ENCODE peak calls at places on chromosomes 2 and 18, in nine cellular contexts. Z, J, N, C, X, S, H, T and Q are unnamed samples. For H3K27me3, the result is how much of the 10 kb centered on the place peaks cover.

GRCh38 chr2:235007664-235008457 is 56.0 kb downstream of the SH3BP4 start:
- DNase-seq in C (no peak), T (no peak), H (no peak), J (no peak), S (no peak), X (no peak), Z (no peak), N (no peak), Q (no peak)

GRCh38 chr2:111662771-111663470 is 221.1 kb downstream of the ANAPC1 start:
- DNase-seq in T (no peak), Z (no peak), J (no peak), S (peak), C (no peak), N (no peak), X (no peak), H (peak), Q (no peak)

GRCh38 chr18:63567276-63567675 is 19.9 kb upstream of the SERPINB13 start:
- DNase-seq in X (no peak), J (no peak), T (no peak), N (no peak), H (no peak), Z (no peak), S (no peak), C (no peak), Q (no peak)

GRCh38 chr18:7273301-7273911 is 42.5 kb downstream of the LRRC30 start:
- DNase-seq in X (no peak), N (peak), J (peak), T (peak), S (peak), Z (peak), C (no peak), H (peak), Q (no peak)

GRCh38 chr2:172774302-172774701 is 38.7 kb downstream of the RAPGEF4 start:
- DNase-seq in X (no peak), J (no peak), C (no peak), H (no peak), Z (no peak), T (no peak), S (no peak), N (no peak), Q (no peak)

GRCh38 chr2:188340257-188340656 is 48.6 kb downstream of the GULP1 start:
- DNase-seq in N (no peak), J (no peak), H (no peak), S (no peak), Z (no peak), C (no peak), T (no peak), X (no peak), Q (no peak)

GRCh38 chr18:34600118-34600517 is 110.0 kb upstream of the DTNA start:
- DNase-seq in T (no peak), Z (no peak), J (no peak), S (no peak), H (no peak), N (no peak), X (no peak), C (no peak), Q (no peak)

GRCh38 chr2:41199320-41199719 is 747.4 kb upstream of the SLC8A1 start:
- DNase-seq in T (no peak), J (no peak), S (no peak), N (no peak), H (no peak), Z (no peak), X (no peak), C (no peak), Q (no peak)

GRCh38 chr2:218284106-218284811 is 8.0 kb downstream of the TMBIM1 start:
- DNase-seq in S (no peak), H (peak), T (peak), N (peak), C (no peak), J (peak), Z (no peak), X (peak), Q (no peak)

GRCh38 chr2:30115141-30115980 is 31.4 kb upstream of the YPEL5 start:
- DNase-seq in H (peak), T (peak), S (peak), X (peak), N (peak), Z (no peak), C (no peak), J (peak), Q (peak)

GRCh38 chr2:97730245-97730644 is 16.9 kb downstream of the ZAP70 start:
- DNase-seq in S (no peak), N (no peak), H (peak), C (no peak), X (no peak), Z (peak), J (no peak), T (no peak), Q (no peak)

GRCh38 chr2:16507655-16508054 is 158.0 kb downstream of the CYRIA start:
- DNase-seq in N (no peak), C (no peak), S (no peak), Z (no peak), X (no peak), J (no peak), T (no peak), H (no peak), Q (no peak)

GRCh38 chr18:35386600-35387366 is 9.6 kb upstream of the ZNF396 start:
- DNase-seq in C (peak), X (peak), H (peak), N (peak), T (peak), Z (no peak), J (peak), S (peak), Q (peak)

GRCh38 chr2:116317111-116317510 is 1497.4 kb upstream of the DDX18 start:
- DNase-seq in H (no peak), Z (no peak), S (no peak), C (no peak), X (no peak), J (no peak), T (no peak), N (no peak), Q (no peak)

GRCh38 chr18:32469190-32469611 is 1.5 kb downstream of the GAREM1 start:
- DNase-seq in J (peak), C (no peak), T (peak), X (peak), Z (no peak), N (peak), S (peak), H (peak), Q (no peak)

GRCh38 chr18:8526316-8526715 is 82.9 kb upstream of the RAB12 start:
- DNase-seq in J (no peak), Z (no peak), N (no peak), H (no peak), S (no peak), X (no peak), C (no peak), T (no peak), Q (no peak)

GRCh38 chr2:215410932-215411285 is 25.0 kb downstream of the FN1 start:
- DNase-seq in X (no peak), H (peak), C (no peak), J (no peak), Z (no peak), N (no peak), T (no peak), S (no peak), Q (no peak)

GRCh38 chr2:14632133-14632936 is at the start of gene LRATD1:
- DNase-seq in S (peak), X (no peak), C (no peak), T (peak), N (peak), Z (peak), H (peak), J (peak), Q (peak)

GRCh38 chr2:32841931-32842898 is 104.5 kb upstream of the LTBP1 start:
- DNase-seq in C (no peak), S (no peak), J (no peak), T (no peak), X (no peak), N (no peak), H (no peak), Z (no peak), Q (no peak)

GRCh38 chr2:1649103-1649870 is 95.0 kb downstream of the PXDN start:
- DNase-seq in Z (peak), C (no peak), S (no peak), X (no peak), T (no peak), J (no peak), H (no peak), N (no peak), Q (no peak)

GRCh38 chr2:39164089-39164488 is 43.2 kb upstream of the SOS1 start:
- DNase-seq in C (no peak), X (no peak), H (no peak), T (no peak), N (no peak), Z (no peak), J (no peak), S (no peak), Q (no peak)

GRCh38 chr2:186561467-186562208 is 28.2 kb upstream of the ITGAV start:
- DNase-seq in N (no peak), T (no peak), H (no peak), X (no peak), S (no peak), Z (no peak), C (no peak), J (no peak), Q (no peak)

GRCh38 chr2:136242687-136243277 is 124.8 kb upstream of the CXCR4 start:
- DNase-seq in T (no peak), H (peak), S (no peak), N (no peak), Z (no peak), J (no peak), C (no peak), X (peak), Q (no peak)

GRCh38 chr2:231877533-231878456 is 48.4 kb downstream of the NPPC start:
- DNase-seq in T (no peak), X (no peak), C (no peak), N (no peak), Z (no peak), J (no peak), S (no peak), H (peak), Q (no peak)

GRCh38 chr18:3058328-3059191 is 45.6 kb upstream of the LPIN2 start:
- DNase-seq in C (no peak), T (no peak), X (no peak), Z (no peak), N (no peak), H (no peak), S (no peak), J (no peak), Q (no peak)

GRCh38 chr18:59276047-59276446 is 2.8 kb upstream of the RAX start:
- DNase-seq in N (no peak), X (no peak), C (no peak), H (no peak), J (no peak), S (no peak), T (no peak), Z (no peak), Q (no peak)

GRCh38 chr2:149903626-149904025 is 316.1 kb upstream of the MMADHC start:
- DNase-seq in Z (no peak), S (no peak), C (no peak), N (no peak), X (no peak), H (no peak), T (no peak), J (no peak), Q (no peak)

GRCh38 chr2:241547781-241548450 is 10.6 kb upstream of the BOK start:
- DNase-seq in T (no peak), Z (no peak), H (no peak), S (no peak), J (no peak), N (no peak), X (no peak), C (no peak), Q (no peak)

GRCh38 chr18:55502346-55502710 is 85.7 kb downstream of the TCF4 start:
- DNase-seq in H (no peak), J (no peak), X (no peak), N (no peak), C (no peak), T (no peak), S (no peak), Z (no peak), Q (no peak)

GRCh38 chr2:47904903-47905453 is 1.3 kb downstream of the FBXO11 start:
- DNase-seq in X (peak), Z (no peak), C (peak), T (peak), S (peak), H (no peak), J (peak), N (peak), Q (peak)

GRCh38 chr2:193409951-193410350 is 1215.2 kb upstream of the TMEFF2 start:
- DNase-seq in C (no peak), T (no peak), J (no peak), X (no peak), N (no peak), S (no peak), H (no peak), Z (no peak), Q (no peak)

GRCh38 chr2:28665041-28665704 is 86.5 kb upstream of the PPP1CB start:
- DNase-seq in X (no peak), C (no peak), T (peak), N (peak), J (peak), S (peak), Z (no peak), H (peak), Q (no peak)

GRCh38 chr2:44928660-44929471 is 12.6 kb upstream of the SIX3 start:
- DNase-seq in C (no peak), S (no peak), H (no peak), X (no peak), Z (no peak), J (no peak), T (no peak), N (no peak), Q (no peak)

GRCh38 chr18:67007999-67008398 is 404.1 kb upstream of the CDH19 start:
- DNase-seq in C (no peak), Z (no peak), J (no peak), T (no peak), S (no peak), H (no peak), X (no peak), N (no peak), Q (no peak)

GRCh38 chr2:205511221-205511620 is 171.1 kb upstream of the NRP2 start:
- DNase-seq in S (no peak), Z (no peak), T (no peak), N (no peak), H (no peak), C (no peak), X (no peak), J (no peak), Q (no peak)

GRCh38 chr2:170454471-170455372 is 260.4 kb upstream of the SP5 start:
- DNase-seq in X (no peak), H (no peak), N (no peak), J (no peak), S (peak), C (no peak), Z (no peak), T (no peak), Q (no peak)

GRCh38 chr2:170446078-170446477 is 268.1 kb downstream of the MYO3B start:
- DNase-seq in C (no peak), X (no peak), N (no peak), S (no peak), T (no peak), H (no peak), Z (no peak), J (no peak), Q (peak)

GRCh38 chr2:170449034-170449433 is 266.1 kb upstream of the SP5 start:
- DNase-seq in N (no peak), Z (no peak), S (no peak), J (no peak), X (no peak), H (no peak), T (no peak), C (no peak), Q (peak)
- H3K4me3 ChIP-seq in N (no peak), Z (no peak), S (no peak), J (no peak), X (no peak), H (no peak), T (no peak), C (no peak), Q (no peak)

DNA sequence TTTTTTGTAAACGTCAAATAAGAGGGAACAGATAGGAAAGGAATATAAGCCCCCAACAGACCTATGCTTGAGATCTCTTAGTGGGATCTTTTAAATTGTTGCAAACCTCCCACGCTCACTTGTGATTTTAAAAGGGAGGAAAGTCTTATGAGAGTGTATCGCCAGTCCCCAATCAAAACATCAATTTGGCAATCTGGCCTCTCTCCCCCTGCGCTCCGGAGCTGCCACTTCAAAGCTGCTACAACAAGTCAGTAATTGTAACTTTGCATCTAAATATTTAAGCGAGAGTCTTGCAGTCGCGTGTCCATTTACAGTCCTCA is 8.5 kb downstream of the PAX3 start:
- DNase-seq in H (no peak), N (no peak), Z (no peak), S (no peak), X (no peak), J (no peak), C (no peak), T (no peak), Q (no peak)
- H3K27me3 ChIP-seq in H (half or more), N (half or more), Z (half or more), S (half or more), X (under half), J (half or more), C (under half), T (under half), Q (under half)

DNA sequence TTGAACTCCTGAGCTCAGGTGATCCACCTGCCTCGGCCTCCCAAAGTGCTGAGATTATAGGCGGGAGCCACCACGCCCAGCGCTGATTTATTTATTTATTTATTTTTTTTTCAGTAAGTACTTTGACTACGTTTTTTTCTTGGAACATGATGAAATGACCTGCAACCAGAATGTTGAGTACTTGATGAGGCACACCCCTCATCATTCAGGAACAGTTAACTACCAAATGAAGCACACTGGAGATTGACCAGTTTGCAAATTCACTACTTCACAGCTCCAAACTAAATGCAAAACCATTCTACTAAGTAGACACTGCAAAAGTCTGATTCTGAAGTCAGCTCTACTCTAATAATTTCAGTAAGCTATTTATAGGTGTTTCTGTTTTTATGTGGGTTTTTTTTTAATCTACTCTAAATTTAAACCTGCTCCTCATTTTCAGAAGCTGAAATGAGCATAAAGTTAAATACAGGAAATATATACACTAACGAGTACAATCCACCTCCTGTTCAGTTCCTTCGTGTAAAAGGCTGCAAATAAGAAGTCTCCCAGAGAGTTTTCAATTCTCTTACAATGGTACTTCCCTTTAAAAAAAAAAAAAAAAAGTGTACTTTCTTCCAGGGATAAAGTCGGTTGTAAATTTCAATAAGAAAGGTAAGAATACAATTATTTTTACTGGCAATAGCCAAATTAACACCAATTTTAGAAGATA is 1.4 kb downstream of the GFPT1 start:
- DNase-seq in C (no peak), N (no peak), X (no peak), T (no peak), H (no peak), J (no peak), S (peak), Z (no peak), Q (peak)
- TF ChIP-seq CTCF in C (no peak), N (no peak), X (no peak), T (no peak), H (no peak), J (no peak), S (no peak), Z (no peak), Q (no peak)

GRCh38 chr2:120007851-120008250 is 5.0 kb upstream of the EPB41L5 start:
- DNase-seq in Z (no peak), X (no peak), C (no peak), T (no peak), N (no peak), H (no peak), J (no peak), S (no peak), Q (no peak)

GRCh38 chr2:120001461-120001860 is 11.4 kb upstream of the EPB41L5 start:
- DNase-seq in T (no peak), J (no peak), Z (no peak), S (no peak), N (no peak), C (no peak), X (no peak), H (no peak), Q (no peak)

GRCh38 chr2:120005834-120006521 is 6.9 kb upstream of the EPB41L5 start:
- DNase-seq in H (no peak), J (no peak), N (no peak), Z (no peak), T (no peak), X (no peak), S (no peak), C (peak), Q (no peak)

GRCh38 chr2:120004254-120004653 is 8.6 kb upstream of the EPB41L5 start:
- DNase-seq in C (no peak), S (no peak), J (no peak), H (no peak), T (no peak), X (no peak), N (no peak), Z (no peak), Q (no peak)
- H3K4me3 ChIP-seq in C (no peak), S (no peak), J (no peak), H (no peak), T (no peak), X (no peak), N (no peak), Z (no peak), Q (no peak)

GRCh38 chr2:83168377-83168776 is 1290.7 kb downstream of the SUCLG1 start:
- DNase-seq in T (no peak), S (no peak), N (no peak), H (peak), C (no peak), Z (no peak), J (no peak), X (no peak), Q (no peak)
- H3K27me3 ChIP-seq in T (under half), S (under half), N (under half), H (under half), C (under half), Z (under half), J (under half), X (under half), Q (under half)

GRCh38 chr18:72089432-72089831 is 454.7 kb downstream of the CBLN2 start:
- DNase-seq in Z (no peak), H (no peak), T (no peak), C (no peak), N (no peak), S (no peak), J (no peak), X (no peak), Q (no peak)

GRCh38 chr18:72091369-72091768 is 452.8 kb downstream of the CBLN2 start:
- DNase-seq in H (no peak), C (no peak), T (no peak), S (no peak), J (no peak), N (no peak), Z (no peak), X (no peak), Q (no peak)

DNA sequence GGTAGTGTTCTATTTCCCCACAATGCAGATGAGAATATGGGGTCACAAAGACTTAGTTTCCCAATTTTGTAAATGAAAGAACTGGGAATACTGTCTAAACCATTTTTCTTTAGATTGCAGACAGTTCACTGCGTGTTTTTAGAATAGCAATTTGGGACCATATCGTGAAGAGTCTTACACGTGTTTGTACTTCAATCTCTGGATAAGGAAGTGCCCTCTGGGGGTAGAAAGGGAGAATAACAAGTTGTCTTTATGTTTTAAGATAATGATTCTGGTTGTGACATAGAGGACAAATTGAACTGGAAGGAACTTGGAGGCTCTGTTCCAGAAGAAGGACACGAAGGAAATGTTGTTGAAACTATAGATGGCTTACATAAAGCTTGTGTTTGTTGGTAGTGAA is 457.7 kb downstream of the CBLN2 start:
- DNase-seq in T (no peak), S (no peak), C (no peak), N (no peak), H (no peak), Z (no peak), J (no peak), X (no peak), Q (peak)
- TF ChIP-seq CTCF in T (no peak), S (no peak), C (peak), N (peak), H (peak), Z (peak), J (no peak), X (no peak), Q (no peak)

GRCh38 chr2:8575011-8575750 is 106.7 kb upstream of the ID2 start:
- DNase-seq in C (no peak), S (no peak), Z (no peak), J (no peak), T (peak), N (no peak), X (peak), H (no peak), Q (no peak)
- H3K4me3 ChIP-seq in C (no peak), S (no peak), Z (no peak), J (no peak), T (no peak), N (peak), X (peak), H (no peak), Q (no peak)

GRCh38 chr2:11481426-11481788 is 15.4 kb upstream of the E2F6 start:
- DNase-seq in Z (no peak), N (no peak), S (no peak), H (no peak), T (no peak), X (no peak), J (no peak), C (no peak), Q (no peak)
- H3K27me3 ChIP-seq in Z (under half), N (half or more), S (under half), H (under half), T (under half), X (under half), J (under half), C (under half), Q (under half)